ENCODE peak calls at places on chromosomes 1 and 21, in seven cellular contexts. N, R, G, K, M, A and I are unnamed samples.

GRCh38 chr1:193520472-193520871 is 334.1 kb upstream of the B3GALT2 start:
- DNase-seq in N (no peak), R (no peak), G (no peak), K (no peak), M (no peak), A (no peak), I (no peak)

GRCh38 chr1:7097938-7098592 is 312.8 kb downstream of the CAMTA1 start:
- DNase-seq in N (no peak), R (no peak), G (no peak), K (no peak), M (no peak), A (no peak), I (no peak)

GRCh38 chr1:187306671-187307415 is 478.1 kb downstream of the PLA2G4A start:
- DNase-seq in N (no peak), R (no peak), G (no peak), K (no peak), M (no peak), A (no peak), I (no peak)

GRCh38 chr1:223716302-223716862 is 4.0 kb downstream of the CAPN2 start:
- DNase-seq in N (peak; percentile 41), R (no peak), G (no peak), K (no peak), M (no peak), A (no peak), I (no peak)

GRCh38 chr1:212624976-212625501 is 16.5 kb downstream of the ATF3 start:
- DNase-seq in N (no peak), R (no peak), G (no peak), K (no peak), M (no peak), A (no peak), I (no peak)

GRCh38 chr1:235500971-235501540 is 3.2 kb downstream of the B3GALNT2 start:
- DNase-seq in N (no peak), R (no peak), G (no peak), K (no peak), M (peak; percentile 13), A (no peak), I (no peak)

GRCh38 chr1:117541003-117541402 is 64.8 kb upstream of the TENT5C start:
- DNase-seq in N (no peak), R (no peak), G (no peak), K (no peak), M (no peak), A (no peak), I (no peak)

GRCh38 chr21:45164838-45165237 is 90.5 kb downstream of the ADARB1 start:
- DNase-seq in N (no peak), R (no peak), G (no peak), K (no peak), M (no peak), A (no peak), I (no peak)

GRCh38 chr1:209853677-209854076 is 25.9 kb downstream of the UTP25 start:
- DNase-seq in N (no peak), R (no peak), G (no peak), K (no peak), M (no peak), A (no peak), I (no peak)

GRCh38 chr1:234518876-234519275 is 39.9 kb upstream of the TARBP1 start:
- DNase-seq in N (no peak), R (no peak), G (no peak), K (no peak), M (no peak), A (no peak), I (no peak)

GRCh38 chr1:2934173-2934540 is 87.1 kb upstream of the ACTRT2 start:
- DNase-seq in N (no peak), R (no peak), G (peak; percentile 61), K (no peak), M (no peak), A (no peak), I (no peak)

GRCh38 chr1:7827134-7827955 is 25.5 kb downstream of the UTS2 start:
- DNase-seq in N (peak; percentile 3), R (no peak), G (no peak), K (peak; percentile 50), M (peak; percentile 42), A (no peak), I (no peak)

GRCh38 chr1:246043556-246043955 is 463.5 kb downstream of the SMYD3 start:
- DNase-seq in N (no peak), R (peak; percentile 30), G (no peak), K (no peak), M (no peak), A (no peak), I (no peak)

GRCh38 chr1:50720457-50721053 is 239.5 kb downstream of the FAF1 start:
- DNase-seq in N (no peak), R (no peak), G (no peak), K (no peak), M (no peak), A (no peak), I (no peak)

GRCh38 chr21:42618713-42619112 is 34.7 kb upstream of the PDE9A start:
- DNase-seq in N (no peak), R (no peak), G (peak; percentile 9), K (no peak), M (no peak), A (no peak), I (no peak)

GRCh38 chr1:6357243-6357929 is 36.2 kb downstream of the ACOT7 start:
- DNase-seq in N (no peak), R (peak; percentile 35), G (no peak), K (peak; percentile 71), M (no peak), A (no peak), I (no peak)

GRCh38 chr1:50174101-50174500 is 65.4 kb downstream of the ELAVL4 start:
- DNase-seq in N (no peak), R (no peak), G (no peak), K (no peak), M (no peak), A (no peak), I (no peak)

GRCh38 chr21:35614412-35614901 is 445.9 kb downstream of the SETD4 start:
- DNase-seq in N (no peak), R (no peak), G (no peak), K (no peak), M (no peak), A (no peak), I (no peak)

GRCh38 chr1:112841825-112842224 is 114.2 kb downstream of the SLC16A1 start:
- DNase-seq in N (no peak), R (no peak), G (no peak), K (no peak), M (no peak), A (no peak), I (no peak)

GRCh38 chr1:117231748-117232373 is 21.1 kb upstream of the VTCN1 start:
- DNase-seq in N (no peak), R (no peak), G (no peak), K (no peak), M (no peak), A (no peak), I (no peak)

GRCh38 chr1:153547560-153548551 is 1.2 kb downstream of the S100A3 start:
- DNase-seq in N (no peak), R (no peak), G (no peak), K (peak; percentile 41), M (no peak), A (no peak), I (no peak)

GRCh38 chr1:159908255-159908905 is 8.4 kb upstream of the CFAP45 start:
- DNase-seq in N (no peak), R (no peak), G (peak; percentile 31), K (no peak), M (no peak), A (no peak), I (no peak)

GRCh38 chr1:216464489-216464888 is 41.2 kb upstream of the USH2A start:
- DNase-seq in N (no peak), R (no peak), G (no peak), K (no peak), M (peak; percentile 97), A (no peak), I (no peak)